ENCODE peak calls at places on chromosomes 6 and 20, in seven cellular contexts. Z is endothelial cell, F is mucosa of descending colon, J is fibroblast of lung, K is endothelial cell of umbilical vein, M is GM12865, T is transverse colon. S is an unnamed sample.

GRCh38 chr6:89729818-89730217 is 89.8 kb downstream of the MDN1 start:
- DNase-seq in Z (no peak), F (no peak), J (no peak), K (no peak), M (no peak), T (no peak), S (peak; percentile 21)

GRCh38 chr20:37387519-37388269 is 41.8 kb downstream of the SRC start:
- DNase-seq in Z (no peak), F (no peak), J (no peak), K (no peak), M (no peak), T (no peak), S (no peak)

GRCh38 chr20:33232486-33233072 is 3.2 kb upstream of the BPIFA1 start:
- DNase-seq in Z (no peak), F (no peak), J (no peak), K (no peak), M (no peak), T (no peak), S (no peak)

GRCh38 chr6:49052901-49053300 is 410.2 kb downstream of the MMUT start:
- DNase-seq in Z (no peak), F (no peak), J (no peak), K (no peak), M (no peak), T (no peak), S (no peak)

GRCh38 chr20:24768226-24768625 is 180.8 kb upstream of the CST7 start:
- DNase-seq in Z (peak; percentile 25), F (no peak), J (no peak), K (no peak), M (no peak), T (no peak), S (no peak)

GRCh38 chr20:43667341-43668132 is 623 bp downstream of the MYBL2 start:
- DNase-seq in Z (peak; percentile 34), F (peak; percentile 54), J (no peak), K (no peak), M (peak; percentile 54), T (no peak), S (peak; percentile 31)

GRCh38 chr20:33840759-33841438 is 29.8 kb downstream of the CHMP4B start:
- DNase-seq in Z (no peak), F (no peak), J (no peak), K (no peak), M (no peak), T (no peak), S (no peak)

GRCh38 chr6:44542401-44543116 is 155.1 kb downstream of the CDC5L start:
- DNase-seq in Z (no peak), F (no peak), J (no peak), K (no peak), M (no peak), T (no peak), S (no peak)

GRCh38 chr20:62603021-62603906 is 39.0 kb upstream of the SLCO4A1 start:
- DNase-seq in Z (no peak), F (peak; percentile 83), J (peak; percentile 18), K (peak; percentile 86), M (no peak), T (peak; percentile 44), S (peak; percentile 75)

GRCh38 chr6:150934380-150934779 is 68.9 kb downstream of the MTHFD1L start:
- DNase-seq in Z (no peak), F (no peak), J (peak; percentile 37), K (no peak), M (no peak), T (no peak), S (no peak)

GRCh38 chr20:37386505-37387201 is 40.7 kb downstream of the SRC start:
- DNase-seq in Z (no peak), F (no peak), J (no peak), K (no peak), M (no peak), T (no peak), S (no peak)

GRCh38 chr6:113078791-113079190 is 731.7 kb downstream of the RFPL4B start:
- DNase-seq in Z (no peak), F (no peak), J (no peak), K (peak; percentile 44), M (no peak), T (no peak), S (no peak)

GRCh38 chr6:153670403-153671026 is 368.5 kb upstream of the OPRM1 start:
- DNase-seq in Z (no peak), F (no peak), J (no peak), K (no peak), M (no peak), T (no peak), S (no peak)

GRCh38 chr6:154370545-154370944 is 13.9 kb upstream of the IPCEF1 start:
- DNase-seq in Z (peak; percentile 10), F (no peak), J (peak; percentile 71), K (peak; percentile 59), M (peak; percentile 10), T (peak; percentile 14), S (peak; percentile 33)

GRCh38 chr6:89368107-89368506 is 15.6 kb upstream of the UBE2J1 start:
- DNase-seq in Z (peak; percentile 70), F (no peak), J (peak; percentile 65), K (peak; percentile 60), M (peak; percentile 73), T (peak; percentile 69), S (peak; percentile 35)

GRCh38 chr6:119343167-119343566 is 6.4 kb downstream of the MAN1A1 start:
- DNase-seq in Z (no peak), F (no peak), J (no peak), K (no peak), M (no peak), T (no peak), S (no peak)

GRCh38 chr6:53984163-53984562 is 127.1 kb upstream of the MLIP start:
- DNase-seq in Z (no peak), F (no peak), J (peak; percentile 77), K (peak; percentile 85), M (no peak), T (no peak), S (no peak)

GRCh38 chr20:34824026-34824860 is 1.2 kb downstream of the NCOA6 start:
- DNase-seq in Z (peak; percentile 22), F (peak; percentile 80), J (peak; percentile 45), K (peak; percentile 57), M (peak; percentile 86), T (peak; percentile 89), S (peak; percentile 82)

GRCh38 chr6:157380458-157380778 is 572 bp upstream of the ZDHHC14 start:
- DNase-seq in Z (no peak), F (no peak), J (no peak), K (no peak), M (peak; percentile 34), T (no peak), S (peak; percentile 40)

GRCh38 chr20:34311118-34312023 is 8.2 kb upstream of the AHCY start:
- DNase-seq in Z (peak; percentile 41), F (peak; percentile 87), J (no peak), K (no peak), M (no peak), T (peak; percentile 86), S (no peak)

GRCh38 chr6:160733045-160733646 is 31.1 kb downstream of the PLG start:
- DNase-seq in Z (peak; percentile 48), F (no peak), J (peak; percentile 55), K (no peak), M (peak; percentile 82), T (peak; percentile 13), S (peak; percentile 43)

GRCh38 chr6:9634776-9635175 is 780.1 kb downstream of the TFAP2A start:
- DNase-seq in Z (no peak), F (no peak), J (no peak), K (no peak), M (no peak), T (no peak), S (no peak)

GRCh38 chr6:106223300-106223930 is 102.1 kb downstream of the ATG5 start:
- DNase-seq in Z (peak; percentile 57), F (no peak), J (peak; percentile 87), K (peak; percentile 75), M (peak; percentile 88), T (peak; percentile 77), S (peak; percentile 30)

GRCh38 chr6:110681543-110682459 is 133.5 kb downstream of the CDK19 start:
- DNase-seq in Z (no peak), F (no peak), J (no peak), K (no peak), M (no peak), T (no peak), S (no peak)

GRCh38 chr20:61253640-61254511 is 1.8 kb downstream of the CDH4 start:
- DNase-seq in Z (peak; percentile 13), F (no peak), J (peak; percentile 39), K (no peak), M (no peak), T (no peak), S (no peak)

GRCh38 chr20:31485450-31486339 is 10.6 kb downstream of the REM1 start:
- DNase-seq in Z (peak; percentile 7), F (peak; percentile 69), J (peak; percentile 36), K (peak; percentile 70), M (no peak), T (peak; percentile 44), S (no peak)

GRCh38 chr20:17508756-17509155 is 22.4 kb downstream of the BFSP1 start:
- DNase-seq in Z (no peak), F (no peak), J (no peak), K (no peak), M (no peak), T (no peak), S (no peak)

GRCh38 chr6:21111399-21111725 is 482.2 kb upstream of the SOX4 start:
- DNase-seq in Z (no peak), F (no peak), J (no peak), K (peak; percentile 71), M (no peak), T (no peak), S (no peak)

GRCh38 chr6:34074064-34074739 is 71.7 kb downstream of the GRM4 start:
- DNase-seq in Z (no peak), F (no peak), J (no peak), K (no peak), M (no peak), T (no peak), S (no peak)
- TF ChIP-seq CTCF in Z (no peak), F (no peak), J (no peak), K (no peak), M (no peak), T (no peak), S (no peak)

GRCh38 chr6:136526196-136526930 is 23.9 kb downstream of the MAP7 start:
- DNase-seq in Z (peak; percentile 57), F (peak; percentile 62), J (peak; percentile 65), K (peak; percentile 29), M (no peak), T (no peak), S (peak; percentile 31)
- TF ChIP-seq CTCF in Z (no peak), F (no peak), J (peak; percentile 52), K (peak; percentile 25), M (no peak), T (peak; percentile 8), S (no peak)

GRCh38 chr6:26464416-26465131 is 6.8 kb downstream of the BTN2A1 start:
- DNase-seq in Z (no peak), F (no peak), J (no peak), K (no peak), M (no peak), T (no peak), S (no peak)
- TF ChIP-seq CTCF in Z (no peak), F (no peak), J (no peak), K (no peak), M (no peak), T (no peak), S (no peak)

DNA sequence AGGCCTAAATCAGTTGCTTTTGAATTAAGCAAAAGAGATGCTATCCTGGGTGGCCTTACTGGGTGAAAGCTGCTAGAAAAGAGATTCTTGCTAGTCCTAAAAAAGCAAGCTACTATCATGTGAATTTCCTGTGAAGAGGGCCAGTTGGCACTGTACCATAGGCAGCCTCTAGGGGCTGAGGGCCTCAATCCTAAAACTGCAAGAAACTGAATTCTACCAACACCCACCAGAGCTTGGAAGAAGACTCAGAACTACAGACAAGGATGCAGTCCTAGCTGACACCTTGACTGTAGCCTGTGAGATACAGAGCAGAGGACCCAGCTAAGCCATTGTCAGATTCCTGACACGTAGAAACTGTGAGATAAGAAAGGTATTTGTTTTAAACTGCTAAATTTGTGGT is 24.5 kb downstream of the CLIC5 start:
- DNase-seq in Z (no peak), F (no peak), J (no peak), K (no peak), M (no peak), T (no peak), S (no peak)
- TF ChIP-seq CTCF in Z (peak; percentile 49), F (no peak), J (no peak), K (no peak), M (no peak), T (no peak), S (no peak)

S was measured in GM10248.